ENCODE peak calls at places on chromosomes 7 and 10, in four cellular contexts. C is H1, R is GM12878, A is K562. Y is an unnamed sample.

GRCh38 chr7:36391436-36392198 is 2.0 kb downstream of the ANLN start:
- DNase-seq in A (no peak), C (no peak), R (peak), Y (no peak)

GRCh38 chr10:100081075-100082001 is at the start of gene CPN1:
- DNase-seq in C (no peak), R (no peak), A (no peak), Y (no peak)

GRCh38 chr7:28996836-28997235 is 38.7 kb upstream of the TRIL start:
- DNase-seq in A (no peak), R (no peak), C (no peak), Y (no peak)

GRCh38 chr7:136687693-136688322 is 180.6 kb upstream of the CHRM2 start:
- DNase-seq in A (peak), R (no peak), C (no peak), Y (peak)

GRCh38 chr7:45872116-45873034 is 507 bp downstream of the CCDC201 start:
- DNase-seq in C (peak), A (peak), R (no peak), Y (peak)

GRCh38 chr10:53786236-53786635 is 1013.7 kb upstream of the MBL2 start:
- DNase-seq in R (no peak), A (peak), C (peak), Y (peak)

GRCh38 chr10:128540806-128541739 is 414.9 kb upstream of the MKI67 start:
- DNase-seq in R (no peak), C (peak), A (no peak), Y (no peak)

GRCh38 chr10:102813734-102814455 is 23.3 kb downstream of the CYP17A1 start:
- DNase-seq in A (peak), R (no peak), C (no peak), Y (peak)

GRCh38 chr10:74612195-74612594 is 214.2 kb upstream of the KAT6B start:
- DNase-seq in R (no peak), C (no peak), A (no peak), Y (no peak)

GRCh38 chr7:137696376-137696775 is 150.4 kb downstream of the DGKI start:
- DNase-seq in A (no peak), R (no peak), C (no peak), Y (no peak)

GRCh38 chr10:62037166-62037831 is 135.8 kb downstream of the ARID5B start:
- DNase-seq in R (no peak), A (no peak), C (no peak), Y (peak)

GRCh38 chr7:39607865-39608264 is 15.5 kb upstream of the RALA start:
- DNase-seq in C (no peak), A (no peak), R (no peak), Y (no peak)

GRCh38 chr10:66784796-66785195 is 141.0 kb upstream of the LRRTM3 start:
- DNase-seq in A (no peak), C (no peak), R (no peak), Y (no peak)

GRCh38 chr7:100835903-100836811 is 8.8 kb upstream of the EPHB4 start:
- DNase-seq in C (peak), R (no peak), A (peak), Y (no peak)

GRCh38 chr10:132293416-132294195 is 14.1 kb downstream of the STK32C start:
- DNase-seq in C (no peak), A (no peak), R (no peak), Y (no peak)

GRCh38 chr10:3807221-3807927 is 22.4 kb upstream of the KLF6 start:
- DNase-seq in R (no peak), A (no peak), C (no peak), Y (no peak)

GRCh38 chr7:139777948-139778841 is at the start of gene HIPK2:
- DNase-seq in C (peak), R (no peak), A (peak), Y (peak)

GRCh38 chr10:116912162-116912561 is 62.9 kb downstream of the ENO4 start:
- DNase-seq in R (no peak), A (no peak), C (no peak), Y (no peak)
- TF ChIP-seq HDAC6 in R (no peak), A (no peak), C (no peak), Y (no peak)

GRCh38 chr10:75740541-75740940 is 309.1 kb downstream of the LRMDA start:
- DNase-seq in C (no peak), A (no peak), R (no peak), Y (no peak)

GRCh38 chr10:75744242-75744641 is 312.8 kb downstream of the LRMDA start:
- DNase-seq in A (no peak), C (no peak), R (no peak), Y (no peak)

GRCh38 chr10:75742355-75742754 is 310.9 kb downstream of the LRMDA start:
- DNase-seq in A (no peak), R (no peak), C (no peak), Y (no peak)

GRCh38 chr10:75746356-75746755 is 314.9 kb downstream of the LRMDA start:
- DNase-seq in C (no peak), R (no peak), A (no peak), Y (peak)

GRCh38 chr10:75743231-75743864 is 311.9 kb downstream of the LRMDA start:
- DNase-seq in C (no peak), R (no peak), A (no peak), Y (peak)
- TF ChIP-seq HDAC6 in C (no peak), R (no peak), A (no peak), Y (no peak)

GRCh38 chr10:86880971-86881370 is 76.4 kb downstream of the MMRN2 start:
- DNase-seq in A (no peak), R (no peak), C (no peak), Y (no peak)

GRCh38 chr10:86878973-86879781 is 78.2 kb downstream of the MMRN2 start:
- DNase-seq in C (no peak), R (no peak), A (no peak), Y (no peak)

GRCh38 chr10:86872757-86873156 is 84.7 kb downstream of the MMRN2 start:
- DNase-seq in C (no peak), A (no peak), R (no peak), Y (no peak)

GRCh38 chr10:86871563-86872183 is 85.7 kb downstream of the MMRN2 start:
- DNase-seq in A (no peak), R (no peak), C (no peak), Y (peak)

GRCh38 chr10:86876748-86877147 is 80.7 kb downstream of the MMRN2 start:
- DNase-seq in A (no peak), R (no peak), C (no peak), Y (no peak)
- TF ChIP-seq HDAC6 in A (no peak), R (no peak), C (no peak), Y (no peak)

GRCh38 chr10:116621934-116622655 is 1.3 kb downstream of the PNLIPRP2 start:
- DNase-seq in R (no peak), A (no peak), C (no peak), Y (no peak)
- TF ChIP-seq HDAC6 in R (no peak), A (no peak), C (no peak), Y (no peak)

GRCh38 chr7:72435366-72435765 is 23.2 kb upstream of the CALN1 start:
- DNase-seq in A (no peak), C (no peak), R (no peak), Y (no peak)
- TF ChIP-seq HDAC6 in A (no peak), C (no peak), R (no peak), Y (no peak)

DNA sequence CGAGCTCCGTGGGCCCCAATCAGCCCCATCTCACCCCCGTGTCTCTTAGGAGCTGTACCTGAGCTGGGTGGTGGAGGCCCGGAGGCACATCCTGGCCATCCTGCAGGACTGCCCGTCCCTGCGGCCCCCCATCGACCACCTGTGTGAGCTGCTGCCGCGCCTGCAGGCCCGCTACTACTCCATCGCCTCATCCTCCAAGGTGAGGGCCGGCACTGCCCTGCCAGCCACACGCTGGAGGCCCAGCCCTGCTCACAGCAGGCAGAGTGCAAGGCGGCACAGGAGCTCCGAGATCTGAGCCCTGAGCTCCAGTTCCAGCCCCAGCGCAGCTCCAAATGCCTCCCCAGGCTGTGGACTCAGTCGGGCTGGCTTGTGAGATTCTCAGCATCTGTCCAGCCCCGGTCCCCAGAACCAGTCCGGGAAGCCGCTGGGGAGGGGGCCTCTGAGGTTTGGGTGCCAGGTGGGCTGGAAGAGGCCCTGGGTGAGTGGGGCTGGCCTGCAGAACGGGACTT is 9.3 kb downstream of the TMEM120A start:
- DNase-seq in A (no peak), R (no peak), C (no peak), Y (no peak)
- TF ChIP-seq HDAC6 in A (no peak), R (no peak), C (no peak), Y (no peak)

DNA sequence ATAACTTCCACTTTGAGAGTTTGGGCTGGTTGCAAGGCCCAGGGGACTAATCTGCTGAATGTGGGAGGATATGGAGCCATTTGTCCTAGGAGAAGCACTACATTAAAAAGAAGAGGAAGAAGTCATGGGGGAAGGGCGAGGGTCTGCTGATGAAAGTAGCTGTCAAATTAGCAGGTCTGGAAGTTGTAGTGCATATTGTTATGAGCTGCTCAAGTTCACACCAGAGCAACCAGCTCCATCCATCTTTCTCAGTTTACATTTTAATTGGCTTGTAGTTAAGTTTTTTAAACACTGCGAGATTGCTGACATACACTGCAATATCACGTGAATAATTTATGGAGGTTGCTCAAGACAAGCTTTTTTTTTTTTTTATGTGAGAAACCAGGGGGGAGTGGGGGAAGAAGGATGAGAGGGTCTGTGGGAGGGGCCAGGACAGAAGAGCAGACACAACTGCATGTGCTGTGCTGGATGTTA is 759.1 kb upstream of the GALNT17 start:
- DNase-seq in R (no peak), A (no peak), C (no peak), Y (no peak)
- TF ChIP-seq HDAC6 in R (no peak), A (no peak), C (no peak), Y (no peak)

GRCh38 chr7:130960208-130960988 is 226.4 kb upstream of the KLF14 start:
- DNase-seq in C (no peak), R (peak), A (no peak), Y (no peak)
- TF ChIP-seq HDAC6 in C (no peak), R (no peak), A (no peak), Y (no peak)